ENCODE peak calls at places on chromosome 3, in six cellular contexts. E, R, K, U, J and L are unnamed samples.

GRCh38 chr3:134426660-134427181 is 52.5 kb upstream of the AMOTL2 start:
- DNase-seq in E (no peak), R (peak; percentile 95), K (no peak), U (no peak), J (no peak), L (no peak)

GRCh38 chr3:180538493-180538892 is 63.5 kb upstream of the TTC14 start:
- DNase-seq in E (no peak), R (no peak), K (no peak), U (no peak), J (no peak), L (no peak)

GRCh38 chr3:104510091-104510860 is 856.4 kb upstream of the ALCAM start:
- DNase-seq in E (no peak), R (no peak), K (no peak), U (no peak), J (no peak), L (no peak)

GRCh38 chr3:4977001-4977888 is 2.0 kb upstream of the BHLHE40 start:
- DNase-seq in E (peak; percentile 45), R (peak; percentile 84), K (peak; percentile 86), U (peak; percentile 87), J (peak; percentile 64), L (peak; percentile 93)

GRCh38 chr3:57434041-57434440 is 110.1 kb downstream of the DNAH12 start:
- DNase-seq in E (no peak), R (peak; percentile 28), K (no peak), U (no peak), J (peak; percentile 63), L (no peak)

GRCh38 chr3:59908280-59908679 is 858.5 kb upstream of the CFAP20DC start:
- DNase-seq in E (no peak), R (no peak), K (no peak), U (no peak), J (peak; percentile 70), L (no peak)

GRCh38 chr3:17442332-17443049 is 299.9 kb downstream of the TBC1D5 start:
- DNase-seq in E (no peak), R (peak; percentile 34), K (no peak), U (no peak), J (no peak), L (no peak)

GRCh38 chr3:190320594-190321362 is 1.5 kb downstream of the CLDN1 start:
- DNase-seq in E (no peak), R (no peak), K (no peak), U (no peak), J (no peak), L (no peak)

GRCh38 chr3:8210752-8211405 is 290.7 kb upstream of the LMCD1 start:
- DNase-seq in E (no peak), R (peak; percentile 2), K (no peak), U (no peak), J (no peak), L (no peak)

DNA sequence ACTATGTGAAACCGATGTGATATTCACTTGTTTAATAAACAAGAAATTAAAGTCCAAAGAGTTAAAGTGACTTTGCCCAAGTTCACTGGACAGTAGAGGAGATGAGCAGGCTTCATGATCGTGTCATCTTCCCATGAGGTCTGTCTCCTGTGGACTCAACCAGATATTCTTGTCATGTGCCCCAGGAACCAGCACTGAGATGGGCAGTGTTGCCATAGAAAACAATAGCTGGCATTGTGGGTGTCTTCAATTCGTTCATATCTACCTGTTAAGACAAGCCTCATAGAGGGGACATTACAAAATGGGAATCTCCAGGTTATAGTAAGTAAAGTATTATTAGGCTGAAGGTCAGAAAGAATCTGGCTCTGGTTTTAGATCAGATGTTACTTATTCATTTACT is 184.8 kb upstream of the BCL6 start:
- DNase-seq in E (no peak), R (no peak), K (no peak), U (no peak), J (no peak), L (no peak)
- H3K4me1 ChIP-seq in E (peaks cover 11% of the 10 kb centered on the region), R (peaks cover 2% of the 10 kb centered on the region), K (no peaks in the 10 kb centered on the region), U (no peaks in the 10 kb centered on the region), J (no peaks in the 10 kb centered on the region), L (peaks cover 23% of the 10 kb centered on the region)

GRCh38 chr3:52217409-52217805 is 8.0 kb downstream of the TLR9 start:
- DNase-seq in E (no peak), R (no peak), K (no peak), U (no peak), J (no peak), L (peak; percentile 38)
- H3K4me1 ChIP-seq in E (peaks cover 63% of the 10 kb centered on the region), R (peaks cover 8% of the 10 kb centered on the region), K (peaks cover 34% of the 10 kb centered on the region), U (peaks cover 63% of the 10 kb centered on the region), J (peaks cover 3% of the 10 kb centered on the region), L (peaks cover 66% of the 10 kb centered on the region)

DNA sequence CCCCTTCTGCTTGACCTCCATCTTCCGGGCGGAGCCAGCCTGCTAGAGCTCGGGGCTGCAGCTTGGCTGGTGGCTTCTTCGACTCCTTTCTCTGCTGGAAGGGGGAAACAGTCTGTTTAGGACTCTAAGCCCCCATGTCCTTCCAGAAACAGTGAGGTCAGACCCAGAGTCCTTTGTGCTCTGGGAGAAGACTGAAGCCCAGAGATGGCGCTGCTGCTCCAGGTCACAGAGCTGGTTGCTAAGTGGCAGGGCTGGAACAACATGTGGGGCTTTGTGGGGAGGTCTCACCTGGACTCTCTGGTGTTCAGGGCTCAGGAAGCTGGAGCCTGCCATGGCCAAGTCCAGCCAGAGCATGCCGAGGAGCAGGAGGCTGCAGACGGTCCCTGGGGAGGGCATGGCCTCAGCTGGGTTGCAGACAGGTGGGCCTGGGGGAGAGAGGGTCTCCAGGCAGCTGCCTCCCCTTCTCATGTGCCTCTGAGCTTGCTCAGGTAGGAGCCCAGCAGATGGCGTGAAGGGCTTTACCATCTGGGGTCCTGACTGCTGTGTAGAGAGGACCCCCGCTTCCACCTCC is 2.9 kb downstream of the GHRL start:
- DNase-seq in E (no peak), R (no peak), K (no peak), U (no peak), J (peak; percentile 14), L (no peak)
- H3K4me1 ChIP-seq in E (peaks cover under 1% of the 10 kb centered on the region), R (no peaks in the 10 kb centered on the region), K (no peaks in the 10 kb centered on the region), U (peaks cover 7% of the 10 kb centered on the region), J (peaks cover 15% of the 10 kb centered on the region), L (peaks cover 4% of the 10 kb centered on the region)

GRCh38 chr3:126996905-126997304 is 14.0 kb downstream of the PLXNA1 start:
- DNase-seq in E (no peak), R (peak; percentile 15), K (no peak), U (no peak), J (no peak), L (no peak)

GRCh38 chr3:126995926-126996512 is 13.1 kb downstream of the PLXNA1 start:
- DNase-seq in E (no peak), R (no peak), K (no peak), U (no peak), J (no peak), L (no peak)

GRCh38 chr3:126998728-126999127 is 15.8 kb downstream of the PLXNA1 start:
- DNase-seq in E (no peak), R (no peak), K (peak; percentile 63), U (no peak), J (no peak), L (no peak)

GRCh38 chr3:126998320-126998719 is 15.4 kb downstream of the PLXNA1 start:
- DNase-seq in E (no peak), R (no peak), K (no peak), U (no peak), J (no peak), L (no peak)

DNA sequence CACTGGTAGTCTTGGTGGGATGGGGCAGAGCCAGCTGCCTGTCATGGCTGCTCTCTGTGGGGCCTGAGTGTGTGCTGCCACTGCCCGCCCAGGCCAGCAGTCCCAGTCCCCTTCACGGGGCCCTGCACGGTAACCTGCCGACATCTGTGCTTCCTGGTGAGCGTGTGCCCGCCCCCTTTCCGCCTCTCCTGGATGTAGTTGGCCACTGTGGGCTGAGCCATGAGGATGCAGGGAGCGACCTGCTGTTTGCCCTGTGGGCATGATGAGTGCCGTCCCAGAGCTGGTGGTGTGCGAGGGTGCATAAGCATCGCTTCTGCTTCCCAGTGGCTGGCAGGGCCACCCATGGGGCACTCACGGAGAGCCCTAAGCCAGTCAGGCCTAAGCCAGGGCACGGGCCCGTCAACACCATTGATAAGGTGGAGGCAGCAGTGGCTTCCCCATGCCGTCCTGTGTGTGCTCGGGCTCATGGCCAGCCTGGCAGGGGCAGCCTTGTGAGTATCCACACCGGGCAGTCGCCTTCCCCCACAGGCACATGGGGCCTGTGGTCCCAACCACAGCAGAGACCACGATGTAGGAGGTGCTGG is 14.6 kb downstream of the PLXNA1 start:
- DNase-seq in E (no peak), R (no peak), K (no peak), U (no peak), J (no peak), L (no peak)
- H3K4me1 ChIP-seq in E (no peaks in the 10 kb centered on the region), R (peaks cover 14% of the 10 kb centered on the region), K (peaks cover 7% of the 10 kb centered on the region), U (peaks cover 66% of the 10 kb centered on the region), J (peaks cover 11% of the 10 kb centered on the region), L (peaks cover 3% of the 10 kb centered on the region)

GRCh38 chr3:45143673-45144670 is 2.2 kb downstream of the CDCP1 start:
- DNase-seq in E (no peak), R (no peak), K (no peak), U (no peak), J (no peak), L (no peak)
- H3K4me1 ChIP-seq in E (peaks cover 8% of the 10 kb centered on the region), R (peaks cover 16% of the 10 kb centered on the region), K (peaks cover 30% of the 10 kb centered on the region), U (peaks cover 28% of the 10 kb centered on the region), J (peaks cover 9% of the 10 kb centered on the region), L (peaks cover 12% of the 10 kb centered on the region)

GRCh38 chr3:61908344-61908743 is 347.0 kb downstream of the PTPRG start:
- DNase-seq in E (no peak), R (peak; percentile 64), K (no peak), U (no peak), J (no peak), L (no peak)
- H3K4me1 ChIP-seq in E (no peaks in the 10 kb centered on the region), R (peaks cover 2% of the 10 kb centered on the region), K (peaks cover 5% of the 10 kb centered on the region), U (peaks cover 23% of the 10 kb centered on the region), J (peaks cover 38% of the 10 kb centered on the region), L (peaks cover 7% of the 10 kb centered on the region)

DNA sequence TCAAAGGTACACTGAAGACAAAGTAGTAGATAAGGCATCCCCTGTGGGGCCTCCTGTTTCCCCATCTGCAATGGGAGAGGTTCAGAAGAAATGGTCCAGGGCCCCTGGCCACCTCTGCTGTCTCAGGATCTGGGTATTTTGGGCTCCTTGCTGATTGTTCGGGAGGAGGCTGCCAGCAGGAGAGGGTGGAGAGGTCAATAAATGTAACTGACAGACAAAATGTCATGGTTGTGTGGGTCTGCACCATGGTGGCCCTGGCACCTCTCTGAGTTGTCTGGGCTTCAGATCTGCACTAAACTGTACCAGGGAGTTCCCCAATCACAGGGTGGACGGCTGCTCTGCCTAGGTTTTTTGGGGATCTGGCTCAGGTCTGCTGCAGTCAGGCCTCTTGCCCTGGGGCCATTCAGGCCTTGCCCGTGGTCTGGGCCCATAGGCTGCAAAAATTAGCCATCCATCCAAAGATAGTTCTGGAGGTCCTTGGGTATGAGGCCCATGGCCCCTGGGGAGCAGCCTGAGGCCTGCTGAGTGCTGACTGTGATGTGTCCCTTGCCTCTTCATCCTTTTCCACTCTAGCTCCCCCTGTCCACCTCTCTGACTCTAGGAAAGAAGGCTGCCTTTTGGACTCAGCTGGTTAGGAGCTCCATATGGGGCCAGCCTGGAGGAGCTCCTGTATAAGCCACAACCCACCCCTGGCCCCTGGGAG is 7.5 kb downstream of the NBEAL2 start:
- DNase-seq in E (no peak), R (no peak), K (no peak), U (peak; percentile 40), J (peak; percentile 33), L (peak; percentile 78)
- H3K4me1 ChIP-seq in E (peaks cover 73% of the 10 kb centered on the region), R (no peaks in the 10 kb centered on the region), K (peaks cover 35% of the 10 kb centered on the region), U (peaks cover 70% of the 10 kb centered on the region), J (peaks cover 5% of the 10 kb centered on the region), L (peaks cover 48% of the 10 kb centered on the region)

DNA sequence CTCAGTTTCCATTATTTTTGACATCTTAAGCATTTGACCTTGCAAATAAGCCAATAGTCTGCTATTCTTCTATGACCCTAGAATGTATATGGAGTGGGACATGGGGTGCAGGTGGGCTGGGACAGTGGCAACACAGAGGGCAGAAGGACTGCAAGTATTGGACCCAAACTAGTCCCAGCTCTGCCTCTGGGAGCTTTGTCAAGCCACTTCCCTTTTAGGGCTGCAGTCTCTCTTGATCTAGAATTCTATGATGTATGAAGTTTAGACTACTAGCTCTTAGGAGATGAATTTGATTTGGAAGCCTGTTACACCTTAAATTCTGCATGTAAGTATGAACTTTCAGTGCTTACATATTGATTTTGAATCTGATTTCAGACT is 27.6 kb downstream of the IL5RA start:
- DNase-seq in E (no peak), R (no peak), K (no peak), U (no peak), J (no peak), L (no peak)
- H3K4me1 ChIP-seq in E (no peaks in the 10 kb centered on the region), R (no peaks in the 10 kb centered on the region), K (no peaks in the 10 kb centered on the region), U (no peaks in the 10 kb centered on the region), J (peaks cover 21% of the 10 kb centered on the region), L (peaks cover 12% of the 10 kb centered on the region)